ENCODE peak calls at places on chromosomes 11 and 22, in five cellular contexts. E is fibroblast of pulmonary artery, B is right atrium auricular region, O is HFF-Myc, I is astrocyte of the cerebellum. U is an unnamed sample.

GRCh38 chr22:20427104-20427944 is 10.3 kb downstream of the SCARF2 start:
- DNase-seq in B (no peak), E (no peak), O (no peak), I (no peak), U (no peak)

GRCh38 chr11:102111787-102112653 is 1.8 kb downstream of the YAP1 start:
- DNase-seq in O (peak; percentile 85), B (no peak), E (peak; percentile 88), I (peak; percentile 59), U (peak; percentile 59)

GRCh38 chr11:117827521-117828511 is 3.3 kb upstream of the FXYD2 start:
- DNase-seq in E (no peak), I (no peak), B (no peak), O (no peak), U (no peak)

GRCh38 chr22:44519895-44520294 is 21.9 kb upstream of the RTL6 start:
- DNase-seq in E (no peak), O (no peak), B (peak; percentile 55), I (no peak), U (no peak)

GRCh38 chr22:41001722-41002122 is 50.5 kb downstream of the RBX1 start:
- DNase-seq in O (no peak), B (no peak), E (peak; percentile 42), I (no peak), U (no peak)

GRCh38 chr22:17102297-17102667 is 17.5 kb downstream of the IL17RA start:
- DNase-seq in I (no peak), B (no peak), O (no peak), E (peak; percentile 36), U (no peak)

GRCh38 chr22:35638408-35638807 is 9.8 kb upstream of the APOL6 start:
- DNase-seq in E (peak; percentile 91), O (peak; percentile 84), I (no peak), B (peak; percentile 96), U (no peak)

GRCh38 chr11:104219081-104219480 is 55.1 kb upstream of the PDGFD start:
- DNase-seq in O (no peak), E (no peak), I (no peak), B (peak; percentile 62), U (peak; percentile 8)

GRCh38 chr11:35359321-35360058 is 59.9 kb downstream of the SLC1A2 start:
- DNase-seq in I (no peak), O (no peak), E (no peak), B (no peak), U (no peak)

GRCh38 chr11:82924522-82925224 is 23.1 kb downstream of the DDIAS start:
- DNase-seq in O (no peak), E (no peak), B (no peak), I (no peak), U (no peak)

GRCh38 chr11:75342966-75343870 is 8.2 kb downstream of the ARRB1 start:
- DNase-seq in E (peak; percentile 45), O (no peak), B (no peak), I (no peak), U (no peak)

GRCh38 chr11:57903011-57903410 is 120.7 kb upstream of the OR9Q1 start:
- DNase-seq in I (no peak), E (no peak), O (no peak), B (no peak), U (no peak)

GRCh38 chr11:57254631-57255030 is 17.6 kb upstream of the APLNR start:
- DNase-seq in O (no peak), E (no peak), B (no peak), I (no peak), U (no peak)

GRCh38 chr22:50082961-50083461 is 2.2 kb downstream of the MLC1 start:
- DNase-seq in O (no peak), B (no peak), I (no peak), E (no peak), U (no peak)

GRCh38 chr11:36558511-36559413 is 9.0 kb upstream of the RAG1 start:
- DNase-seq in E (no peak), O (no peak), B (no peak), I (no peak), U (no peak)

GRCh38 chr11:575324-575995 is 810 bp upstream of the PHRF1 start:
- DNase-seq in B (peak; percentile 62), I (no peak), E (peak; percentile 10), O (no peak), U (no peak)

GRCh38 chr11:75330279-75330678 is 21.2 kb downstream of the ARRB1 start:
- DNase-seq in B (no peak), E (no peak), I (no peak), O (no peak), U (no peak)

GRCh38 chr11:23473782-23474181 is 613.5 kb upstream of the CCDC179 start:
- DNase-seq in I (no peak), O (no peak), E (peak; percentile 2), B (no peak), U (no peak)

GRCh38 chr22:33919591-33920501 is at the start of gene LARGE1:
- DNase-seq in O (no peak), B (peak; percentile 60), I (no peak), E (peak; percentile 31), U (no peak)

GRCh38 chr11:94525933-94526332 is 13.7 kb downstream of the C11orf97 start:
- DNase-seq in I (peak; percentile 51), O (peak; percentile 69), B (peak; percentile 81), E (peak; percentile 86), U (peak; percentile 49)

GRCh38 chr11:109547356-109548027 is 125.5 kb downstream of the C11orf87 start:
- DNase-seq in E (peak; percentile 78), I (peak; percentile 64), O (peak; percentile 2), B (no peak), U (no peak)

GRCh38 chr22:37023743-37024338 is 4.3 kb downstream of the MPST start:
- DNase-seq in O (no peak), B (no peak), E (no peak), I (no peak), U (no peak)

GRCh38 chr11:12066799-12067508 is 43.4 kb upstream of the MICAL2 start:
- DNase-seq in O (peak; percentile 66), I (no peak), B (no peak), E (peak; percentile 53), U (peak; percentile 62)

GRCh38 chr22:21937821-21938070 is 14.9 kb downstream of the PPM1F start:
- DNase-seq in O (no peak), B (peak; percentile 89), E (no peak), I (no peak), U (no peak)

GRCh38 chr11:123063396-123064267 is 1.7 kb upstream of the HSPA8 start:
- DNase-seq in B (peak; percentile 73), O (no peak), I (peak; percentile 29), E (peak; percentile 76), U (no peak)

GRCh38 chr11:69297926-69298777 is 4.2 kb downstream of the MYEOV start:
- DNase-seq in I (peak; percentile 40), O (no peak), B (peak; percentile 93), E (peak; percentile 73), U (no peak)
- H3K4me3 ChIP-seq in I (no peak overlapping the region), O (no peak overlapping the region), B (peak overlapping the region; percentile 28), E (no peak overlapping the region), U (no peak overlapping the region)

DNA sequence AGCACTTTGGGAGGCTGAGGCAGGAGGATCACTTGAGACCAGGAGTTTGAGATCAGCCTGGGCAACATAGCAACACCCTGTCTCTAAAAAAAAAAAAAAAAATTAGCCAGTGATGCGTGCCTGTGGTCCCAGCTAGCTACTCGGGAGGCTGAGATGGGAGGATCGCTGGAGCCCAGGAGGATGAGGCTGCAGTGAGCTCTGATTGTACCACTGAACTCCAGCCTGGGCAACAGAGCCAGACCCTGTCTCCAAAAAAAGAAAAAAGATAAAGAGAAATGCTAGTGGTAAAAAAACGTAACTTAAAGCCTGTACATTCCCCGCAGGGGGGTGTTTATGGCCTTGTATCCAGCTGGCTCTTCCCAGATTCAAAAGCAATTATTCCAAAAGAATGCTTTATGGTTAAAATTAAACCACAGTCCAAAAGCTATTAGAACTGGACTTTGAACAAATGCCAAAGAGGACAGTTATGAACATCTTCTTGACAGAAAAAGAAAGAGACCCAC is 16.4 kb upstream of the SNX32 start:
- DNase-seq in O (no peak), I (peak; percentile 16), B (no peak), E (peak; percentile 12), U (no peak)
- H3K4me3 ChIP-seq in O (peak overlapping the region; percentile 45), I (peak overlapping the region; percentile 49), B (peak overlapping the region; percentile 66), E (peak overlapping the region; percentile 56), U (peak overlapping the region; percentile 56)

GRCh38 chr11:128927683-128928336 is 14.9 kb downstream of the TP53AIP1 start:
- DNase-seq in E (no peak), B (no peak), O (no peak), I (no peak), U (no peak)
- H3K4me3 ChIP-seq in E (no peak overlapping the region), B (no peak overlapping the region), O (no peak overlapping the region), I (no peak overlapping the region), U (no peak overlapping the region)

GRCh38 chr22:42283288-42284229 is 13.1 kb upstream of the TCF20 start:
- DNase-seq in E (no peak), B (no peak), O (no peak), I (no peak), U (no peak)
- H3K4me3 ChIP-seq in E (peak overlapping the region; percentile 36), B (peak overlapping the region; percentile 47), O (no peak overlapping the region), I (peak overlapping the region; percentile 22), U (peak overlapping the region; percentile 38)

GRCh38 chr22:30607300-30607930 is 441 bp downstream of the TCN2 start:
- DNase-seq in E (no peak), B (no peak), I (no peak), O (no peak), U (no peak)

GRCh38 chr22:30606455-30607299 is at the start of gene TCN2:
- DNase-seq in E (peak; percentile 89), B (peak; percentile 84), O (peak; percentile 47), I (peak; percentile 63), U (peak; percentile 62)

GRCh38 chr22:30609260-30610185 is 2.5 kb downstream of the TCN2 start:
- DNase-seq in I (peak; percentile 37), O (peak; percentile 77), B (peak; percentile 79), E (peak; percentile 78), U (peak; percentile 61)

GRCh38 chr22:30605449-30606110 is 1.4 kb upstream of the TCN2 start:
- DNase-seq in E (peak; percentile 59), O (no peak), B (peak; percentile 69), I (no peak), U (no peak)

DNA sequence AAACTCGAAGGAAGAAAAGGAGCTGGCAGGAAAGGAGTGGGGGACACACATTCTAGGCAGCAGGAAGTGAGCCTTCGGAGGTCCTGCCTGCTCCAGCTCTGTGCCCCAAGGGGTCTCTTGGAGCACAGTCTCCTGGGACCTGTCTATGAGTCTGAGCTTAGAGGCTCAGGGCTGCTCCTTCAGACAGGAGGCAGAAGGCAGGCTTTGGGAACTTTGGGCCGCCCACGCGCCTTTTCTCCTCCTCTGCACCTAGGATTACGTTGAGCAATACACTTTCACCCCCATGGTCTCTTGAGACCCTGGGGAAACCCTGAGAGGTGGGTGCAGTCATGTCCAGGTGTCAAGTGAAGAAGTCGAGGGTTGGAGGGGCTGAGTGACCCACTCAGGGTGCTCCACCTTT is 965 bp downstream of the TCN2 start:
- DNase-seq in O (no peak), I (no peak), E (no peak), B (no peak), U (no peak)
- H3K4me3 ChIP-seq in O (no peak overlapping the region), I (peak overlapping the region; percentile 54), E (peak overlapping the region; percentile 57), B (peak overlapping the region; percentile 62), U (no peak overlapping the region)